ENCODE peak calls at places on chromosomes 11 and 22, in ten cellular contexts. D is fibroblast of lung; R is CD8-positive, alpha-beta memory T cell; F is astrocyte; I is SK-N-SH; O is PC-9; E is cardiac muscle cell; S is pancreas; K is right lobe of liver; G is suprapubic skin. Y is an unnamed sample.

GRCh38 chr22:38490915-38491314 is 15.2 kb downstream of the DDX17 start:
- DNase-seq in R (no peak), G (no peak), E (peak; percentile 70), O (peak; percentile 31), K (peak; percentile 80), F (peak; percentile 42), D (peak; percentile 90), S (no peak), I (no peak), Y (no peak)

GRCh38 chr11:123718075-123718868 is 23.2 kb downstream of the ZNF202 start:
- DNase-seq in R (no peak), I (no peak), E (no peak), G (no peak), D (no peak), F (no peak), K (no peak), O (no peak), S (no peak), Y (no peak)

GRCh38 chr22:22400099-22400498 is 108.4 kb downstream of the ZNF280B start:
- DNase-seq in O (no peak), E (no peak), S (no peak), G (no peak), F (no peak), R (no peak), D (no peak), K (no peak), I (no peak), Y (no peak)

GRCh38 chr11:69821511-69822040 is 2.4 kb upstream of the FGF3 start:
- DNase-seq in G (no peak), I (no peak), S (no peak), K (no peak), O (no peak), E (no peak), R (no peak), D (no peak), F (no peak), Y (no peak)

GRCh38 chr11:33040862-33041453 is 1.6 kb downstream of the TCP11L1 start:
- DNase-seq in D (no peak), S (no peak), I (no peak), O (no peak), K (no peak), F (no peak), R (no peak), E (no peak), G (no peak), Y (no peak)

GRCh38 chr22:20174785-20175596 is 24.1 kb upstream of the CCDC188 start:
- DNase-seq in G (no peak), D (no peak), K (no peak), I (no peak), R (no peak), S (no peak), O (no peak), E (peak; percentile 13), F (no peak), Y (no peak)

GRCh38 chr11:73566977-73567755 is 30.7 kb downstream of the FAM168A start:
- DNase-seq in S (no peak), D (no peak), O (no peak), K (no peak), F (peak; percentile 27), I (no peak), E (peak; percentile 12), R (no peak), G (no peak), Y (no peak)

GRCh38 chr11:83249972-83250593 is 36.1 kb downstream of the CCDC90B start:
- DNase-seq in S (no peak), D (peak; percentile 75), K (no peak), R (no peak), O (peak; percentile 59), G (no peak), I (peak; percentile 51), F (no peak), E (peak; percentile 69), Y (peak; percentile 45)

GRCh38 chr11:46710821-46711269 is 8.2 kb upstream of the F2 start:
- DNase-seq in F (peak; percentile 97), R (no peak), E (peak; percentile 93), I (no peak), S (no peak), K (no peak), D (peak; percentile 95), O (no peak), G (no peak), Y (no peak)

GRCh38 chr11:93133710-93134109 is 64.1 kb downstream of the SLC36A4 start:
- DNase-seq in F (peak; percentile 62), O (no peak), S (no peak), K (no peak), I (no peak), D (peak; percentile 75), E (peak; percentile 53), R (no peak), G (no peak), Y (no peak)

GRCh38 chr11:3796796-3797328 is 492 bp downstream of the NUP98 start:
- DNase-seq in I (no peak), S (no peak), G (no peak), R (no peak), K (no peak), D (no peak), F (no peak), E (no peak), O (no peak), Y (no peak)

GRCh38 chr11:111089759-111090158 is 155.8 kb upstream of the POU2AF2 start:
- DNase-seq in I (no peak), S (no peak), O (no peak), E (no peak), K (no peak), R (no peak), D (no peak), F (no peak), G (no peak), Y (no peak)

GRCh38 chr11:132158696-132159095 is 788.3 kb downstream of the NTM start:
- DNase-seq in G (no peak), I (peak; percentile 47), F (peak; percentile 45), S (no peak), K (no peak), O (no peak), E (no peak), R (no peak), D (no peak), Y (no peak)

GRCh38 chr22:42269407-42270177 is 861 bp downstream of the TCF20 start:
- DNase-seq in F (peak; percentile 9), S (peak; percentile 88), O (peak; percentile 74), I (peak; percentile 62), R (peak; percentile 80), K (peak; percentile 87), E (peak; percentile 15), G (no peak), D (no peak), Y (peak; percentile 78)

GRCh38 chr11:133202816-133203215 is 329.5 kb downstream of the OPCML start:
- DNase-seq in G (no peak), R (no peak), K (no peak), I (no peak), O (no peak), E (no peak), S (no peak), D (no peak), F (no peak), Y (no peak)

GRCh38 chr11:95108159-95108611 is 18.5 kb downstream of the ENDOD1 start:
- DNase-seq in S (no peak), E (peak; percentile 81), F (peak; percentile 84), K (no peak), D (peak; percentile 29), I (no peak), R (no peak), O (peak; percentile 91), G (no peak), Y (no peak)

GRCh38 chr11:58625826-58626460 is 3.5 kb downstream of the CNTF start:
- DNase-seq in G (no peak), E (no peak), F (peak; percentile 71), R (no peak), I (no peak), D (peak; percentile 35), K (no peak), S (no peak), O (no peak), Y (no peak)

GRCh38 chr11:120547871-120548681 is 36.5 kb downstream of the GRIK4 start:
- DNase-seq in K (peak; percentile 92), E (peak; percentile 94), O (peak; percentile 88), S (peak; percentile 92), R (no peak), F (peak; percentile 96), G (no peak), D (peak; percentile 98), I (peak; percentile 90), Y (no peak)

GRCh38 chr11:57735655-57736298 is 5.5 kb upstream of the SELENOH start:
- DNase-seq in D (no peak), F (no peak), R (no peak), I (no peak), O (peak; percentile 68), E (no peak), G (no peak), K (no peak), S (no peak), Y (no peak)

GRCh38 chr11:28110108-28110838 is 2.1 kb downstream of the METTL15 start:
- DNase-seq in K (peak; percentile 81), E (peak; percentile 89), S (peak; percentile 81), O (peak; percentile 61), F (peak; percentile 69), R (peak; percentile 63), D (peak; percentile 84), G (peak; percentile 90), I (peak; percentile 60), Y (peak; percentile 81)
- H3K4me1 ChIP-seq in K (no peaks in the 10 kb centered on the region), E (peaks cover 17% of the 10 kb centered on the region), S (peaks cover 19% of the 10 kb centered on the region), O (peaks cover 36% of the 10 kb centered on the region), F (peaks cover 11% of the 10 kb centered on the region), R (peaks cover 32% of the 10 kb centered on the region), D (no peaks in the 10 kb centered on the region), G (peaks cover 41% of the 10 kb centered on the region), I (peaks cover 14% of the 10 kb centered on the region), Y (peaks cover 27% of the 10 kb centered on the region)

GRCh38 chr22:47361247-47361646 is 598.8 kb downstream of the TBC1D22A start:
- DNase-seq in F (no peak), G (no peak), R (no peak), K (no peak), D (no peak), E (no peak), O (no peak), I (no peak), S (no peak), Y (no peak)
- H3K9me3 ChIP-seq in F (no peaks in the 10 kb centered on the region), G (peaks cover 5% of the 10 kb centered on the region), R (no peaks in the 10 kb centered on the region), K (no peaks in the 10 kb centered on the region), D (no peaks in the 10 kb centered on the region), E (no peaks in the 10 kb centered on the region), O (no peaks in the 10 kb centered on the region), I (no peaks in the 10 kb centered on the region), S (no peaks in the 10 kb centered on the region), Y (no peaks in the 10 kb centered on the region)

GRCh38 chr11:61945191-61945590 is 5.0 kb upstream of the BEST1 start:
- DNase-seq in O (no peak), D (no peak), K (no peak), S (no peak), R (no peak), G (no peak), F (no peak), I (no peak), E (no peak), Y (no peak)
- H3K4me3 ChIP-seq in O (no peak overlapping the region), D (no peak overlapping the region), K (no peak overlapping the region), S (no peak overlapping the region), R (no peak overlapping the region), G (no peak overlapping the region), F (no peak overlapping the region), I (no peak overlapping the region), E (no peak overlapping the region), Y (no peak overlapping the region)

GRCh38 chr11:108664730-108665525 is at the start of gene DDX10:
- DNase-seq in D (peak; percentile 98), K (peak; percentile 98), S (peak; percentile 99), I (peak; percentile 97), E (peak; percentile 99), R (peak; percentile 99), G (peak; percentile 99), F (peak; percentile 93), O (peak; percentile 95), Y (peak; percentile 95)
- H3K4me1 ChIP-seq in D (peaks cover 3% of the 10 kb centered on the region), K (no peaks in the 10 kb centered on the region), S (peaks cover 17% of the 10 kb centered on the region), I (peaks cover 12% of the 10 kb centered on the region), E (peaks cover 4% of the 10 kb centered on the region), R (peaks cover 26% of the 10 kb centered on the region), G (peaks cover 31% of the 10 kb centered on the region), F (peaks cover 6% of the 10 kb centered on the region), O (peaks cover 17% of the 10 kb centered on the region), Y (peaks cover 29% of the 10 kb centered on the region)

GRCh38 chr11:43467958-43468357 is 109.2 kb downstream of the TTC17 start:
- DNase-seq in R (no peak), I (no peak), E (no peak), F (no peak), D (peak; percentile 3), O (no peak), K (no peak), G (no peak), S (no peak), Y (no peak)
- H3K9me3 ChIP-seq in R (peaks cover 5% of the 10 kb centered on the region), I (peaks cover 4% of the 10 kb centered on the region), E (no peaks in the 10 kb centered on the region), F (peaks cover 3% of the 10 kb centered on the region), D (no peaks in the 10 kb centered on the region), O (peaks cover 19% of the 10 kb centered on the region), K (no peaks in the 10 kb centered on the region), G (no peaks in the 10 kb centered on the region), S (no peaks in the 10 kb centered on the region), Y (no peaks in the 10 kb centered on the region)

Y was measured in HAP-1.